ENCODE peak calls at places on chromosomes 2 and 18, in four cellular contexts. M is DND-41, Q is HL-60, T is esophagus squamous epithelium. F is an unnamed sample.

GRCh38 chr2:60958361-60958760 is 59.2 kb upstream of the PEX13 start:
- DNase-seq in M (no peak), Q (no peak), T (no peak), F (no peak)

GRCh38 chr2:15472133-15472532 is 89.0 kb downstream of the NBAS start:
- DNase-seq in M (no peak), Q (no peak), T (no peak), F (peak; percentile 41)

GRCh38 chr2:197184959-197185586 is 125.5 kb downstream of the ANKRD44 start:
- DNase-seq in M (no peak), Q (no peak), T (no peak), F (no peak)

GRCh38 chr2:183408562-183408961 is 284.3 kb downstream of the NUP35 start:
- DNase-seq in M (no peak), Q (no peak), T (no peak), F (no peak)

GRCh38 chr18:3095921-3096320 is 83.0 kb upstream of the LPIN2 start:
- DNase-seq in M (no peak), Q (no peak), T (no peak), F (no peak)

GRCh38 chr2:43634604-43635306 is 2.3 kb upstream of the PLEKHH2 start:
- DNase-seq in M (no peak), Q (no peak), T (no peak), F (no peak)

GRCh38 chr18:80253871-80254492 is 6.7 kb upstream of the PARD6G start:
- DNase-seq in M (peak; percentile 16), Q (no peak), T (no peak), F (no peak)

GRCh38 chr2:175461839-175462238 is 280.3 kb upstream of the ATP5MC3 start:
- DNase-seq in M (no peak), Q (no peak), T (no peak), F (no peak)

GRCh38 chr18:62999392-62999791 is 284.1 kb downstream of the PHLPP1 start:
- DNase-seq in M (no peak), Q (no peak), T (no peak), F (no peak)

GRCh38 chr18:78514910-78515670 is 464.5 kb upstream of the SALL3 start:
- DNase-seq in M (no peak), Q (no peak), T (no peak), F (no peak)

GRCh38 chr2:16709769-16710168 is 44.1 kb upstream of the CYRIA start:
- DNase-seq in M (no peak), Q (peak; percentile 82), T (no peak), F (no peak)

GRCh38 chr2:73920577-73921545 is 5.8 kb upstream of the DGUOK start:
- DNase-seq in M (peak; percentile 37), Q (no peak), T (no peak), F (peak; percentile 80)

GRCh38 chr2:178227187-178227586 is 32.9 kb downstream of the OSBPL6 start:
- DNase-seq in M (no peak), Q (no peak), T (no peak), F (no peak)

GRCh38 chr2:241636983-241637232 is at the start of gene THAP4:
- DNase-seq in M (no peak), Q (peak; percentile 31), T (no peak), F (peak; percentile 93)

GRCh38 chr2:241558532-241559488 is at the start of gene BOK:
- DNase-seq in M (no peak), Q (no peak), T (no peak), F (peak; percentile 79)

GRCh38 chr2:204503869-204504268 is 41.4 kb upstream of the PARD3B start:
- DNase-seq in M (no peak), Q (no peak), T (no peak), F (no peak)

GRCh38 chr2:62443886-62444285 is 62.1 kb downstream of the TMEM17 start:
- DNase-seq in M (no peak), Q (no peak), T (no peak), F (no peak)

GRCh38 chr2:38074775-38075435 is 1.0 kb downstream of the CYP1B1 start:
- DNase-seq in M (no peak), Q (no peak), T (no peak), F (no peak)

GRCh38 chr2:38075436-38076249 is at the start of gene CYP1B1:
- DNase-seq in M (no peak), Q (no peak), T (no peak), F (peak; percentile 88)

GRCh38 chr2:38076250-38076709 is 329 bp upstream of the CYP1B1 start:
- DNase-seq in M (no peak), Q (peak; percentile 80), T (peak; percentile 8), F (peak; percentile 94)

GRCh38 chr2:38077431-38077769 is 1.4 kb upstream of the CYP1B1 start:
- DNase-seq in M (no peak), Q (no peak), T (no peak), F (no peak)

GRCh38 chr2:38076710-38077430 is 919 bp upstream of the CYP1B1 start:
- DNase-seq in M (no peak), Q (peak; percentile 96), T (no peak), F (peak; percentile 86)
- TF ChIP-seq CTCF in M (no peak), Q (no peak), T (peak; percentile 35), F (no peak)

GRCh38 chr2:191246820-191247380 is 1.7 kb downstream of the MYO1B start:
- DNase-seq in M (no peak), Q (no peak), T (no peak), F (no peak)
- H3K4me3 ChIP-seq in M (no peak overlapping the region), Q (no peak overlapping the region), T (peak overlapping the region; percentile 80), F (peak overlapping the region; percentile 68)

DNA sequence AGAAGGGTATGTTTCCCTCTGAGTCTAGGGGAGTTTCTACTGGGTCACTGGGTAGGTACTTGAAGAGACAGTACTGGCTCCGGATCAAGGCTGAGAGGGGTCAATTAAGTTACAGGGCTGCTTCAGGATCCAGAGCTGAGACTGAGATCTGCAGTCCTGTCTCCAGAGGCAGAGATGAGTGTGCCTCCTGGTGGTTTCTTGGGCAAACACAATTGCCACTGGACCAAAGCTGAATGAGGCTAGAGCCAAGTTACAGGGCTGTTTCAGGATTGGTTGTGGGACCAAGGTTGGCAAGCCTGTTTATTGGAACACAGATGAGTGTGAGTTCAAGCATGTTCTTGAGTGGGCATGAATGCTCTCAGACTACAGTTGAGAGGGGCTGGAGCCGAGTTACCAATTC is 157.9 kb downstream of the ADCYAP1 start:
- DNase-seq in M (no peak), Q (no peak), T (no peak), F (no peak)
- TF ChIP-seq CTCF in M (peak; percentile 24), Q (no peak), T (no peak), F (no peak)

GRCh38 chr2:227188292-227188691 is 23.9 kb downstream of the COL4A3 start:
- DNase-seq in M (no peak), Q (no peak), T (no peak), F (peak; percentile 34)
- H3K4me3 ChIP-seq in M (no peak overlapping the region), Q (no peak overlapping the region), T (no peak overlapping the region), F (no peak overlapping the region)

GRCh38 chr2:200661477-200661876 is 75.7 kb downstream of the AOX1 start:
- DNase-seq in M (no peak), Q (no peak), T (no peak), F (no peak)

GRCh38 chr2:200655918-200656580 is 70.2 kb downstream of the AOX1 start:
- DNase-seq in M (no peak), Q (no peak), T (no peak), F (no peak)

GRCh38 chr2:200659410-200659809 is 73.6 kb downstream of the AOX1 start:
- DNase-seq in M (no peak), Q (no peak), T (no peak), F (no peak)

GRCh38 chr2:200654823-200655222 is 69.0 kb downstream of the AOX1 start:
- DNase-seq in M (no peak), Q (no peak), T (no peak), F (no peak)

GRCh38 chr2:200658278-200658864 is 72.6 kb downstream of the AOX1 start:
- DNase-seq in M (no peak), Q (no peak), T (no peak), F (no peak)
- TF ChIP-seq CTCF in M (no peak), Q (no peak), T (no peak), F (no peak)

GRCh38 chr2:46187112-46187618 is 110.0 kb upstream of the EPAS1 start:
- DNase-seq in M (peak; percentile 59), Q (no peak), T (no peak), F (no peak)
- H3K4me3 ChIP-seq in M (peak overlapping the region; percentile 39), Q (no peak overlapping the region), T (peak overlapping the region; percentile 51), F (no peak overlapping the region)

GRCh38 chr2:95316466-95317122 is 19.4 kb downstream of the KCNIP3 start:
- DNase-seq in M (no peak), Q (peak; percentile 3), T (no peak), F (no peak)
- TF ChIP-seq CTCF in M (no peak), Q (no peak), T (no peak), F (no peak)

GRCh38 chr18:12308386-12309100 is 502 bp downstream of the TUBB6 start:
- DNase-seq in M (no peak), Q (peak; percentile 46), T (peak; percentile 21), F (peak; percentile 85)
- H3K4me3 ChIP-seq in M (no peak overlapping the region), Q (peak overlapping the region; percentile 32), T (peak overlapping the region; percentile 96), F (peak overlapping the region; percentile 64)

F was measured in left lung.